ENCODE peak calls at places on chromosomes 3 and 15, in seven cellular contexts. One of them, this sample, is unnamed.
A peak's percentile ranks its signal among the peaks of the same experiment; 100 is the strongest.

GRCh38 chr3:10531031-10531430 is 25.6 kb upstream of the ATP2B2 start:
- DNase-seq in PC-9: no peak
- DNase-seq in Panc1: no peak
- DNase-seq in epithelial cell of proximal tubule: no peak
- DNase-seq in HFFc6: no peak
- DNase-seq in transverse colon: no peak
- DNase-seq in uterus: no peak
- DNase-seq in this sample: no peak

GRCh38 chr3:62046326-62046725 is 327.0 kb downstream of the FEZF2 start:
- DNase-seq in HFFc6: peak; percentile 16
- DNase-seq in transverse colon: no peak
- DNase-seq in PC-9: no peak
- DNase-seq in Panc1: no peak
- DNase-seq in uterus: no peak
- DNase-seq in epithelial cell of proximal tubule: no peak
- DNase-seq in this sample: no peak

GRCh38 chr3:50160561-50160983 is 5.4 kb downstream of the SEMA3F start:
- DNase-seq in Panc1: no peak
- DNase-seq in uterus: peak; percentile 50
- DNase-seq in HFFc6: no peak
- DNase-seq in transverse colon: no peak
- DNase-seq in PC-9: peak; percentile 82
- DNase-seq in epithelial cell of proximal tubule: no peak
- DNase-seq in this sample: no peak

GRCh38 chr3:136621628-136622027 is 130.6 kb downstream of the STAG1 start:
- DNase-seq in uterus: no peak
- DNase-seq in PC-9: peak; percentile 26
- DNase-seq in transverse colon: no peak
- DNase-seq in Panc1: no peak
- DNase-seq in HFFc6: no peak
- DNase-seq in epithelial cell of proximal tubule: no peak
- DNase-seq in this sample: no peak

GRCh38 chr3:11770105-11770476 is 76.6 kb downstream of the TAMM41 start:
- DNase-seq in PC-9: no peak
- DNase-seq in uterus: no peak
- DNase-seq in transverse colon: no peak
- DNase-seq in HFFc6: no peak
- DNase-seq in epithelial cell of proximal tubule: no peak
- DNase-seq in Panc1: no peak
- DNase-seq in this sample: no peak

GRCh38 chr3:190446492-190447301 is 3.0 kb downstream of the TMEM207 start:
- DNase-seq in uterus: no peak
- DNase-seq in PC-9: no peak
- DNase-seq in transverse colon: no peak
- DNase-seq in epithelial cell of proximal tubule: no peak
- DNase-seq in HFFc6: no peak
- DNase-seq in Panc1: no peak
- DNase-seq in this sample: no peak

GRCh38 chr3:186290791-186291190 is 71.2 kb downstream of the DGKG start:
- DNase-seq in epithelial cell of proximal tubule: no peak
- DNase-seq in PC-9: no peak
- DNase-seq in HFFc6: no peak
- DNase-seq in Panc1: no peak
- DNase-seq in uterus: no peak
- DNase-seq in transverse colon: no peak
- DNase-seq in this sample: no peak

GRCh38 chr3:108091498-108092259 is 848 bp upstream of the CD47 start:
- DNase-seq in transverse colon: peak; percentile 19
- DNase-seq in epithelial cell of proximal tubule: no peak
- DNase-seq in PC-9: no peak
- DNase-seq in Panc1: no peak
- DNase-seq in uterus: no peak
- DNase-seq in HFFc6: no peak
- DNase-seq in this sample: peak; percentile 52

GRCh38 chr15:23033979-23034378 is 5.4 kb downstream of the TUBGCP5 start:
- DNase-seq in HFFc6: no peak
- DNase-seq in epithelial cell of proximal tubule: no peak
- DNase-seq in transverse colon: no peak
- DNase-seq in uterus: no peak
- DNase-seq in PC-9: no peak
- DNase-seq in Panc1: no peak
- DNase-seq in this sample: no peak

GRCh38 chr3:84925571-84925970 is 33.2 kb upstream of the CADM2 start:
- DNase-seq in Panc1: no peak
- DNase-seq in transverse colon: no peak
- DNase-seq in HFFc6: no peak
- DNase-seq in uterus: no peak
- DNase-seq in PC-9: no peak
- DNase-seq in epithelial cell of proximal tubule: no peak
- DNase-seq in this sample: no peak

GRCh38 chr3:50885491-50885890 is 210.8 kb downstream of the DOCK3 start:
- DNase-seq in Panc1: no peak
- DNase-seq in epithelial cell of proximal tubule: no peak
- DNase-seq in uterus: no peak
- DNase-seq in HFFc6: no peak
- DNase-seq in PC-9: no peak
- DNase-seq in transverse colon: no peak
- DNase-seq in this sample: no peak

GRCh38 chr15:62307551-62307950 is 142.5 kb upstream of the C2CD4B start:
- DNase-seq in Panc1: no peak
- DNase-seq in PC-9: no peak
- DNase-seq in epithelial cell of proximal tubule: no peak
- DNase-seq in transverse colon: no peak
- DNase-seq in uterus: no peak
- DNase-seq in HFFc6: peak; percentile 78
- DNase-seq in this sample: no peak

GRCh38 chr15:89665449-89666146 is 10.3 kb upstream of the KIF7 start:
- DNase-seq in transverse colon: peak; percentile 63
- DNase-seq in HFFc6: peak; percentile 18
- DNase-seq in uterus: peak; percentile 66
- DNase-seq in Panc1: no peak
- DNase-seq in epithelial cell of proximal tubule: no peak
- DNase-seq in PC-9: peak; percentile 35
- DNase-seq in this sample: peak; percentile 54

GRCh38 chr15:62287066-62287857 is 122.2 kb upstream of the C2CD4B start:
- DNase-seq in uterus: no peak
- DNase-seq in epithelial cell of proximal tubule: no peak
- DNase-seq in HFFc6: no peak
- DNase-seq in PC-9: no peak
- DNase-seq in Panc1: no peak
- DNase-seq in transverse colon: no peak
- DNase-seq in this sample: no peak

GRCh38 chr15:68488966-68489365 is 57.0 kb upstream of the ITGA11 start:
- DNase-seq in epithelial cell of proximal tubule: peak; percentile 58
- DNase-seq in HFFc6: no peak
- DNase-seq in PC-9: no peak
- DNase-seq in transverse colon: no peak
- DNase-seq in Panc1: no peak
- DNase-seq in uterus: no peak
- DNase-seq in this sample: no peak

GRCh38 chr3:17481116-17481515 is 261.3 kb downstream of the TBC1D5 start:
- DNase-seq in Panc1: no peak
- DNase-seq in HFFc6: no peak
- DNase-seq in uterus: no peak
- DNase-seq in epithelial cell of proximal tubule: no peak
- DNase-seq in PC-9: no peak
- DNase-seq in transverse colon: no peak
- DNase-seq in this sample: peak; percentile 35

GRCh38 chr15:70328137-70329115 is 230.7 kb upstream of the TLE3 start:
- DNase-seq in Panc1: no peak
- DNase-seq in transverse colon: peak; percentile 43
- DNase-seq in HFFc6: peak; percentile 66
- DNase-seq in epithelial cell of proximal tubule: no peak
- DNase-seq in uterus: peak; percentile 57
- DNase-seq in PC-9: no peak
- DNase-seq in this sample: no peak

GRCh38 chr3:192817506-192817905 is 90.2 kb upstream of the FGF12 start:
- DNase-seq in transverse colon: no peak
- DNase-seq in epithelial cell of proximal tubule: no peak
- DNase-seq in Panc1: no peak
- DNase-seq in uterus: no peak
- DNase-seq in PC-9: no peak
- DNase-seq in HFFc6: no peak
- DNase-seq in this sample: no peak
- TF ChIP-seq CTCF in transverse colon: no peak
- TF ChIP-seq CTCF in epithelial cell of proximal tubule: no peak
- TF ChIP-seq CTCF in Panc1: no peak
- TF ChIP-seq CTCF in uterus: no peak
- TF ChIP-seq CTCF in PC-9: no peak
- TF ChIP-seq CTCF in HFFc6: no peak
- TF ChIP-seq CTCF in this sample: no peak

DNA sequence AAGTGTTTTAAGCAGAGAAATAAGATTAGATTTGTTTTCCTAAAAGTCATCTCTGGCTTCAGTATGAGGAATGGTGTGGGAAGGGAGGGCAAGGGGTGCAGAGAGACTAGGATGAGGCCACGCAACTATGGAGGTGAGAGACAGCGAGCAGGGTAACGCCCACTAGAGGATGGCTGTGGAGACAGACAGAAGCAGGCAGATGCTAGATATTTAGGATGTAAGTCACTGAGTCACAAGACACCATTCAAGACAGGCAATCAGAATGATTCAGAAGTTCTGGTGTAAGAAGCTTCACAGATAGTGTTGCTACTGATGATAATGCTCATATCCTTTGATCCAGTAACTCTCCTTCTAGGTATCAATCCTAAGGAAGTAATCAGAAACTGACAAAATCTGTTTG is 19.1 kb downstream of the HSPBAP1 start:
- DNase-seq in transverse colon: no peak
- DNase-seq in uterus: no peak
- DNase-seq in PC-9: no peak
- DNase-seq in epithelial cell of proximal tubule: no peak
- DNase-seq in HFFc6: peak; percentile 47
- DNase-seq in Panc1: no peak
- DNase-seq in this sample: no peak
- TF ChIP-seq CTCF in transverse colon: no peak
- TF ChIP-seq CTCF in uterus: no peak
- TF ChIP-seq CTCF in PC-9: no peak
- TF ChIP-seq CTCF in epithelial cell of proximal tubule: peak; percentile 12
- TF ChIP-seq CTCF in HFFc6: peak; percentile 39
- TF ChIP-seq CTCF in Panc1: no peak
- TF ChIP-seq CTCF in this sample: no peak

GRCh38 chr3:65026151-65026550 is 338.4 kb upstream of the ADAMTS9 start:
- DNase-seq in Panc1: no peak
- DNase-seq in PC-9: no peak
- DNase-seq in uterus: no peak
- DNase-seq in transverse colon: no peak
- DNase-seq in HFFc6: no peak
- DNase-seq in epithelial cell of proximal tubule: no peak
- DNase-seq in this sample: no peak

GRCh38 chr3:65020780-65021179 is 333.0 kb upstream of the ADAMTS9 start:
- DNase-seq in HFFc6: no peak
- DNase-seq in transverse colon: no peak
- DNase-seq in epithelial cell of proximal tubule: no peak
- DNase-seq in uterus: no peak
- DNase-seq in Panc1: no peak
- DNase-seq in PC-9: no peak
- DNase-seq in this sample: no peak

GRCh38 chr3:65028024-65028423 is 340.2 kb upstream of the ADAMTS9 start:
- DNase-seq in Panc1: no peak
- DNase-seq in epithelial cell of proximal tubule: no peak
- DNase-seq in uterus: no peak
- DNase-seq in transverse colon: no peak
- DNase-seq in PC-9: no peak
- DNase-seq in HFFc6: no peak
- DNase-seq in this sample: no peak

GRCh38 chr3:65027335-65027734 is 339.5 kb upstream of the ADAMTS9 start:
- DNase-seq in HFFc6: no peak
- DNase-seq in PC-9: no peak
- DNase-seq in transverse colon: no peak
- DNase-seq in epithelial cell of proximal tubule: no peak
- DNase-seq in Panc1: no peak
- DNase-seq in uterus: no peak
- DNase-seq in this sample: no peak

GRCh38 chr3:65024148-65024547 is 336.3 kb upstream of the ADAMTS9 start:
- DNase-seq in transverse colon: no peak
- DNase-seq in Panc1: no peak
- DNase-seq in uterus: no peak
- DNase-seq in epithelial cell of proximal tubule: no peak
- DNase-seq in HFFc6: no peak
- DNase-seq in PC-9: no peak
- DNase-seq in this sample: no peak
- TF ChIP-seq CTCF in transverse colon: no peak
- TF ChIP-seq CTCF in Panc1: no peak
- TF ChIP-seq CTCF in uterus: no peak
- TF ChIP-seq CTCF in epithelial cell of proximal tubule: peak; percentile 20
- TF ChIP-seq CTCF in HFFc6: no peak
- TF ChIP-seq CTCF in PC-9: no peak
- TF ChIP-seq CTCF in this sample: no peak

DNA sequence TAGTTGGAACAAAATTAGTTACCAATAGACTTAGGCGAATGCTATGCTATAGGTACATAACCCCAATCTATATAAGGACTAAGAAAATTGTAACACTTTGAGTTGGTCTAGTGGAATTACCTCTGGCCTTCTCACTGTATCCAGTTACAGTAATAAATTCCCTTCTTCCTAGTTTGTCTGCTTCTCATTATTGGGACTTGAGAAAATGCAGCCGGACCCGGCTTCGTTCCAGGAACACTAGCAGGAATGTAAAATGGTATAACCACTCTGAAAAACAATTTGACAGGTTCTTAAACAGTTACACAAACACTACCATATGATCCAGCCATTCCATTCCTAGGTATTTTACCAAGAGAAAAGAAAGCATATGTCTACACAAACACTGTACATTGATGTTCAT is 274.4 kb upstream of the UBE2E2 start:
- DNase-seq in epithelial cell of proximal tubule: no peak
- DNase-seq in transverse colon: no peak
- DNase-seq in uterus: peak; percentile 17
- DNase-seq in HFFc6: no peak
- DNase-seq in Panc1: no peak
- DNase-seq in PC-9: no peak
- DNase-seq in this sample: no peak
- TF ChIP-seq CTCF in epithelial cell of proximal tubule: no peak
- TF ChIP-seq CTCF in transverse colon: no peak
- TF ChIP-seq CTCF in uterus: no peak
- TF ChIP-seq CTCF in HFFc6: no peak
- TF ChIP-seq CTCF in Panc1: no peak
- TF ChIP-seq CTCF in PC-9: no peak
- TF ChIP-seq CTCF in this sample: no peak

GRCh38 chr3:98705694-98706093 is 57.4 kb upstream of the ST3GAL6 start:
- DNase-seq in epithelial cell of proximal tubule: no peak
- DNase-seq in transverse colon: no peak
- DNase-seq in PC-9: no peak
- DNase-seq in Panc1: no peak
- DNase-seq in uterus: no peak
- DNase-seq in HFFc6: peak; percentile 60
- DNase-seq in this sample: no peak
- TF ChIP-seq CTCF in epithelial cell of proximal tubule: peak; percentile 33
- TF ChIP-seq CTCF in transverse colon: no peak
- TF ChIP-seq CTCF in PC-9: peak; percentile 48
- TF ChIP-seq CTCF in Panc1: peak; percentile 10
- TF ChIP-seq CTCF in uterus: no peak
- TF ChIP-seq CTCF in HFFc6: peak; percentile 70
- TF ChIP-seq CTCF in this sample: no peak

This sample was measured in body of pancreas.